ENCODE peak calls at places on chromosomes 1 and 21, in nine cellular contexts. F is adrenal gland; A is OCI-LY7; V is CD8-positive, alpha-beta T cell; G is right atrium auricular region; D is colonic mucosa; U is neural progenitor cell; E is tibial artery; K is thoracic aorta. O is an unnamed sample.
A peak's percentile ranks its signal among the peaks of the same experiment; 100 is the strongest.

GRCh38 chr21:28229811-28230210 is 762.9 kb downstream of the LTN1 start:
- DNase-seq in F (no peak), A (no peak), V (no peak), G (no peak), D (no peak), U (no peak), E (no peak), K (no peak), O (peak; percentile 91)

GRCh38 chr1:23601104-23601967 is 42.0 kb upstream of the ID3 start:
- DNase-seq in F (no peak), A (peak; percentile 65), V (no peak), G (no peak), D (no peak), U (no peak), E (no peak), K (no peak), O (no peak)

GRCh38 chr1:219088778-219089557 is 84.7 kb upstream of the LYPLAL1 start:
- DNase-seq in F (peak; percentile 79), A (no peak), V (no peak), G (peak; percentile 83), D (no peak), U (no peak), E (peak; percentile 69), K (peak; percentile 54), O (no peak)

GRCh38 chr1:27299385-27300252 is 22.3 kb upstream of the TMEM222 start:
- DNase-seq in F (peak; percentile 41), A (no peak), V (no peak), G (peak; percentile 86), D (peak; percentile 53), U (peak; percentile 78), E (peak; percentile 65), K (no peak), O (peak; percentile 98)

GRCh38 chr1:27253611-27254010 is 19.2 kb downstream of the WDTC1 start:
- DNase-seq in F (no peak), A (no peak), V (no peak), G (no peak), D (no peak), U (no peak), E (no peak), K (no peak), O (no peak)

GRCh38 chr1:180269848-180270766 is 40.0 kb downstream of the LHX4 start:
- DNase-seq in F (peak; percentile 50), A (no peak), V (no peak), G (peak; percentile 61), D (peak; percentile 88), U (peak; percentile 39), E (peak; percentile 76), K (no peak), O (peak; percentile 19)

GRCh38 chr1:175434268-175434860 is 241.8 kb upstream of the KIAA0040 start:
- DNase-seq in F (no peak), A (peak; percentile 27), V (no peak), G (no peak), D (no peak), U (no peak), E (no peak), K (no peak), O (no peak)

GRCh38 chr1:53408755-53409129 is 50.5 kb upstream of the DMRTB1 start:
- DNase-seq in F (no peak), A (no peak), V (no peak), G (no peak), D (no peak), U (no peak), E (no peak), K (no peak), O (no peak)

DNA sequence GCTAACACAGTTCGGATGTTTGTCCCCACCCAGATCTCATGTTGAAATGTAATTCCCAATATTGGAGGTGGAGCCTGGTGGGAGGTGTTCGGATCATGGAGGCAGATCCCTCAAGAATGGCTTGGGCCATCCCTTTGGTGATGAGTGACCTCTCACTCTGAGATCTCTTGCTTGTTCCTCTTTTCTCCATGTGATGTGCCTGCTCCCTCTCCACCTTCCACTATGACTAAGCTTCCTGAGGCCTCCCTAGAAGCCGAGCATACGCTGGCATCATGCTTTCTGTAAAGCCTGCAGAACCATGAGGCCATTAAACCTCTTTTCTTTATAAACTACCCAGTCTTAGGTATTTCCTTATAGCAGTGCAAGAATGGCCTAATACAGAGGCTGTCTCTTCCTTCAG is 8.1 kb upstream of the PLA2G5 start:
- DNase-seq in F (no peak), A (no peak), V (no peak), G (peak; percentile 21), D (peak; percentile 12), U (no peak), E (no peak), K (no peak), O (no peak)
- TF ChIP-seq CTCF in F (no peak), A (no peak), V (no peak), G (no peak), D (no peak), U (no peak), E (no peak), K (no peak), O (no peak)

GRCh38 chr1:17561561-17561985 is 22.1 kb downstream of the ARHGEF10L start:
- DNase-seq in F (peak; percentile 60), A (no peak), V (no peak), G (no peak), D (no peak), U (no peak), E (peak; percentile 96), K (peak; percentile 67), O (peak; percentile 44)

GRCh38 chr1:17559618-17560419 is 20.3 kb downstream of the ARHGEF10L start:
- DNase-seq in F (no peak), A (no peak), V (no peak), G (no peak), D (peak; percentile 71), U (no peak), E (no peak), K (no peak), O (no peak)

GRCh38 chr1:17558954-17559617 is 19.6 kb downstream of the ARHGEF10L start:
- DNase-seq in F (peak; percentile 58), A (no peak), V (no peak), G (no peak), D (no peak), U (no peak), E (no peak), K (no peak), O (no peak)

GRCh38 chr1:17562375-17562774 is 22.9 kb downstream of the ARHGEF10L start:
- DNase-seq in F (no peak), A (no peak), V (no peak), G (no peak), D (no peak), U (no peak), E (no peak), K (no peak), O (no peak)

GRCh38 chr1:17561252-17561558 is 21.7 kb downstream of the ARHGEF10L start:
- DNase-seq in F (no peak), A (no peak), V (no peak), G (no peak), D (no peak), U (no peak), E (peak; percentile 93), K (peak; percentile 51), O (no peak)
- H3K4me1 ChIP-seq in F (peaks cover 25% of the 10 kb centered on the region), A (no peaks in the 10 kb centered on the region), V (no peaks in the 10 kb centered on the region), G (peaks cover 65% of the 10 kb centered on the region), D (peaks cover 30% of the 10 kb centered on the region), U (peaks cover 27% of the 10 kb centered on the region), E (peaks cover 98% of the 10 kb centered on the region), K (peaks cover 99% of the 10 kb centered on the region), O (peaks cover 4% of the 10 kb centered on the region)

GRCh38 chr1:19089524-19089923 is 120.5 kb downstream of the UBR4 start:
- DNase-seq in F (no peak), A (no peak), V (no peak), G (no peak), D (no peak), U (no peak), E (no peak), K (no peak), O (no peak)
- H3K36me3 ChIP-seq in F (peaks cover 94% of the 10 kb centered on the region), A (peaks cover 96% of the 10 kb centered on the region), V (peaks cover 85% of the 10 kb centered on the region), G (peaks cover 99% of the 10 kb centered on the region), D (peaks cover 5% of the 10 kb centered on the region), U (peaks cover 5% of the 10 kb centered on the region), E (peaks cover 87% of the 10 kb centered on the region), K (peaks cover 83% of the 10 kb centered on the region), O (peaks cover 98% of the 10 kb centered on the region)

GRCh38 chr21:15759469-15759868 is 29.7 kb downstream of the USP25 start:
- DNase-seq in F (no peak), A (no peak), V (no peak), G (no peak), D (no peak), U (no peak), E (no peak), K (no peak), O (no peak)
- TF ChIP-seq CTCF in F (no peak), A (no peak), V (no peak), G (no peak), D (no peak), U (no peak), E (no peak), K (no peak), O (no peak)

DNA sequence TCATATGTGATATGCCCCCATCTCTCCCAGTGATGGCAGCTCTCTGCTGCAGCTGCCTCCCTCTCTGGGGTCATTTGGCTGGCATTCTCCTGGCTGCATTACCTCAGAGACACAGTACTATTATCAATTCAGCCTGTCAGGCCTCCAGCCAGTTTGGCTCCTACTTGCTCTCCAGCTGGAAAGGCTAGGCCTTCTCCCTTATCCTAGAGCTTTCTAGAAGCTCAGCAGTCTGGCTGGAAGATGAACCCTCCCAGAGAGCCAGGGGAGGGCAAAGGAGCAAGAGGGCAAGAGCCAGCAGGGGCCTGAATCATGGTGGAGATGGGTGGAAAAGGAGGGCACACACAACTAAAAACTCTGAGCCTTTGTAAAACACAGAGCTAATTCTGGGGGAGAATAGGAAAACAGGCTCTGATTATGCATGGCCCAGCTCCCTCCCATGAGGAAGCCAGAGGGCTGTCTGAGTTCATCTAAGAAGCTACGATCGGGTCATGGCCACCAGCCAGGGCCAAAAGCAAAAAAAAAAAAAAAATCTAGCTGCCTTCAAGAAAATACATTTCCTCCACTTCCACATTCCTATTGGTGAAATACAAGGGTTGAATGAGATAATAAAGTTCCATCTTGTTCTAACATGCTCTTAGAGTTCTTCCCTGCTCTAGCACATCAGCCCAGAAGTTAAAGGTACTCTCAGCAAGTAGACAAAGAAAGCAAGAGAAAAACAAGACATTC is 8.8 kb downstream of the LAMB3 start:
- DNase-seq in F (peak; percentile 79), A (no peak), V (no peak), G (no peak), D (peak; percentile 62), U (no peak), E (no peak), K (no peak), O (peak; percentile 83)
- H3K4me1 ChIP-seq in F (peaks cover 56% of the 10 kb centered on the region), A (no peaks in the 10 kb centered on the region), V (no peaks in the 10 kb centered on the region), G (peaks cover 75% of the 10 kb centered on the region), D (peaks cover 28% of the 10 kb centered on the region), U (no peaks in the 10 kb centered on the region), E (peaks cover 25% of the 10 kb centered on the region), K (peaks cover 40% of the 10 kb centered on the region), O (peaks cover 43% of the 10 kb centered on the region)

O was measured in cardiac muscle cell.